ENCODE peak calls at places on chromosomes 3 and 15, in four cellular contexts. X, J, U and F are unnamed samples.

GRCh38 chr3:57108684-57109083 is 48.2 kb downstream of the SPATA12 start:
- DNase-seq in X (no peak), J (no peak), U (no peak), F (no peak)

GRCh38 chr3:78497025-78497424 is 1270.8 kb downstream of the ROBO1 start:
- DNase-seq in X (no peak), J (no peak), U (peak; percentile 60), F (no peak)

GRCh38 chr15:31250033-31250432 is 76.6 kb upstream of the KLF13 start:
- DNase-seq in X (no peak), J (no peak), U (no peak), F (no peak)

GRCh38 chr3:58167431-58168351 is 43.1 kb downstream of the DNASE1L3 start:
- DNase-seq in X (peak; percentile 69), J (peak; percentile 14), U (peak; percentile 56), F (no peak)

GRCh38 chr3:71240035-71240434 is 343.5 kb downstream of the FOXP1 start:
- DNase-seq in X (no peak), J (no peak), U (no peak), F (no peak)

GRCh38 chr3:111577798-111578685 is 17.1 kb downstream of the ZBED2 start:
- DNase-seq in X (no peak), J (no peak), U (no peak), F (peak; percentile 33)

GRCh38 chr15:101810905-101811304 is 1.1 kb upstream of the OR4F15 start:
- DNase-seq in X (no peak), J (no peak), U (no peak), F (no peak)

GRCh38 chr3:45134758-45135521 is 11.2 kb downstream of the CDCP1 start:
- DNase-seq in X (no peak), J (no peak), U (no peak), F (peak; percentile 7)

GRCh38 chr3:73762855-73763254 is 138.1 kb upstream of the PDZRN3 start:
- DNase-seq in X (no peak), J (no peak), U (no peak), F (no peak)

GRCh38 chr15:37084602-37085001 is 15.7 kb downstream of the MEIS2 start:
- DNase-seq in X (no peak), J (no peak), U (no peak), F (no peak)

GRCh38 chr15:68278345-68279217 is 1.0 kb downstream of the FEM1B start:
- DNase-seq in X (peak; percentile 49), J (no peak), U (no peak), F (peak; percentile 29)

GRCh38 chr3:190070623-190071347 is 49.9 kb downstream of the P3H2 start:
- DNase-seq in X (no peak), J (no peak), U (no peak), F (no peak)

GRCh38 chr15:43544266-43544665 is 26.9 kb downstream of the MAP1A start:
- DNase-seq in X (no peak), J (no peak), U (no peak), F (no peak)

GRCh38 chr3:123757281-123757940 is 126.7 kb downstream of the MYLK start:
- DNase-seq in X (peak; percentile 73), J (no peak), U (no peak), F (no peak)

GRCh38 chr3:182575941-182576340 is 217.4 kb upstream of the ATP11B start:
- DNase-seq in X (no peak), J (no peak), U (no peak), F (no peak)

GRCh38 chr3:104989878-104990277 is 376.8 kb upstream of the ALCAM start:
- DNase-seq in X (no peak), J (no peak), U (no peak), F (no peak)

GRCh38 chr15:48388017-48388936 is 57.0 kb downstream of the DUT start:
- DNase-seq in X (no peak), J (no peak), U (no peak), F (no peak)

GRCh38 chr15:41561777-41562145 is 2.7 kb downstream of the TYRO3 start:
- DNase-seq in X (no peak), J (no peak), U (peak; percentile 56), F (no peak)

GRCh38 chr3:198079771-198080520 is 119.9 kb downstream of the LMLN start:
- DNase-seq in X (peak; percentile 21), J (no peak), U (no peak), F (peak; percentile 37)

GRCh38 chr15:55327392-55327791 is 8.4 kb downstream of the PIGB start:
- DNase-seq in X (no peak), J (no peak), U (no peak), F (no peak)

GRCh38 chr3:197960694-197961581 is 921 bp downstream of the LMLN start:
- DNase-seq in X (no peak), J (no peak), U (no peak), F (no peak)

GRCh38 chr3:61875976-61876671 is 314.8 kb downstream of the PTPRG start:
- DNase-seq in X (no peak), J (no peak), U (no peak), F (no peak)

GRCh38 chr15:31239409-31239808 is 87.2 kb upstream of the KLF13 start:
- DNase-seq in X (no peak), J (no peak), U (no peak), F (no peak)

GRCh38 chr3:105996781-105997180 is 128.0 kb upstream of the CBLB start:
- DNase-seq in X (no peak), J (no peak), U (no peak), F (no peak)

GRCh38 chr3:184172681-184173373 is 1.8 kb upstream of the AP2M1 start:
- DNase-seq in X (no peak), J (no peak), U (no peak), F (no peak)

GRCh38 chr15:80856809-80857377 is 77.7 kb downstream of the CEMIP start:
- DNase-seq in X (peak; percentile 85), J (no peak), U (no peak), F (no peak)

GRCh38 chr15:88476635-88477038 is 9.1 kb downstream of the MRPS11 start:
- DNase-seq in X (peak; percentile 23), J (no peak), U (peak; percentile 38), F (peak; percentile 66)

GRCh38 chr3:14691719-14692118 is 16.8 kb downstream of the C3orf20 start:
- DNase-seq in X (no peak), J (no peak), U (no peak), F (no peak)

GRCh38 chr3:121995190-121996137 is 26.6 kb downstream of the ILDR1 start:
- DNase-seq in X (peak; percentile 77), J (no peak), U (peak; percentile 18), F (peak; percentile 12)

GRCh38 chr15:60835000-60835399 is 356.1 kb upstream of the ICE2 start:
- DNase-seq in X (no peak), J (no peak), U (no peak), F (no peak)

GRCh38 chr3:122014741-122015140 is 7.3 kb downstream of the ILDR1 start:
- DNase-seq in X (no peak), J (no peak), U (no peak), F (no peak)

GRCh38 chr15:60679256-60679655 is 200.3 kb upstream of the ICE2 start:
- DNase-seq in X (no peak), J (no peak), U (no peak), F (no peak)

GRCh38 chr3:47103619-47104018 is 60.3 kb downstream of the SETD2 start:
- DNase-seq in X (no peak), J (no peak), U (no peak), F (no peak)

GRCh38 chr15:79310985-79311900 is at the start of gene TMED3:
- DNase-seq in X (peak; percentile 79), J (peak; percentile 63), U (peak; percentile 88), F (peak; percentile 53)